ENCODE peak calls at places on chromosomes 12 and 14, in six cellular contexts. One of them, this sample, is unnamed.
A peak's percentile ranks its signal among the peaks of the same experiment; 100 is the strongest.

GRCh38 chr12:125222876-125223275 is 157.6 kb downstream of the AACS start:
- DNase-seq in AG09319: no peak
- DNase-seq in B cell: no peak
- DNase-seq in mucosa of descending colon: no peak
- DNase-seq in CD8-positive, alpha-beta memory T cell: no peak
- DNase-seq in adipocyte: no peak
- DNase-seq in this sample: no peak

GRCh38 chr14:95477411-95478089 is 38.9 kb downstream of the SYNE3 start:
- DNase-seq in AG09319: no peak
- DNase-seq in B cell: no peak
- DNase-seq in mucosa of descending colon: no peak
- DNase-seq in CD8-positive, alpha-beta memory T cell: no peak
- DNase-seq in adipocyte: no peak
- DNase-seq in this sample: no peak

GRCh38 chr14:90522585-90523191 is 125.9 kb downstream of the CALM1 start:
- DNase-seq in AG09319: no peak
- DNase-seq in B cell: no peak
- DNase-seq in mucosa of descending colon: peak; percentile 62
- DNase-seq in CD8-positive, alpha-beta memory T cell: no peak
- DNase-seq in adipocyte: peak; percentile 13
- DNase-seq in this sample: no peak

GRCh38 chr14:89625208-89625987 is 208.4 kb upstream of the FOXN3 start:
- DNase-seq in AG09319: no peak
- DNase-seq in B cell: no peak
- DNase-seq in mucosa of descending colon: no peak
- DNase-seq in CD8-positive, alpha-beta memory T cell: no peak
- DNase-seq in adipocyte: no peak
- DNase-seq in this sample: no peak

GRCh38 chr14:57293851-57294837 is 25.4 kb downstream of the AP5M1 start:
- DNase-seq in AG09319: no peak
- DNase-seq in B cell: no peak
- DNase-seq in mucosa of descending colon: no peak
- DNase-seq in CD8-positive, alpha-beta memory T cell: no peak
- DNase-seq in adipocyte: peak; percentile 68
- DNase-seq in this sample: no peak

GRCh38 chr12:77954156-77954555 is 123.5 kb downstream of the NAV3 start:
- DNase-seq in AG09319: no peak
- DNase-seq in B cell: no peak
- DNase-seq in mucosa of descending colon: no peak
- DNase-seq in CD8-positive, alpha-beta memory T cell: no peak
- DNase-seq in adipocyte: no peak
- DNase-seq in this sample: no peak

GRCh38 chr12:34356233-34356987 is 334.1 kb downstream of the ALG10 start:
- DNase-seq in AG09319: no peak
- DNase-seq in B cell: no peak
- DNase-seq in mucosa of descending colon: no peak
- DNase-seq in CD8-positive, alpha-beta memory T cell: no peak
- DNase-seq in adipocyte: no peak
- DNase-seq in this sample: no peak

GRCh38 chr14:77638738-77639137 is 22.3 kb upstream of the SPTLC2 start:
- DNase-seq in AG09319: no peak
- DNase-seq in B cell: no peak
- DNase-seq in mucosa of descending colon: no peak
- DNase-seq in CD8-positive, alpha-beta memory T cell: no peak
- DNase-seq in adipocyte: peak; percentile 70
- DNase-seq in this sample: no peak

GRCh38 chr12:76455582-76456345 is 103.8 kb downstream of the OSBPL8 start:
- DNase-seq in AG09319: peak; percentile 56
- DNase-seq in B cell: no peak
- DNase-seq in mucosa of descending colon: no peak
- DNase-seq in CD8-positive, alpha-beta memory T cell: no peak
- DNase-seq in adipocyte: peak; percentile 88
- DNase-seq in this sample: no peak

GRCh38 chr14:69090187-69090789 is 62.6 kb downstream of the DCAF5 start:
- DNase-seq in AG09319: no peak
- DNase-seq in B cell: no peak
- DNase-seq in mucosa of descending colon: no peak
- DNase-seq in CD8-positive, alpha-beta memory T cell: no peak
- DNase-seq in adipocyte: peak; percentile 67
- DNase-seq in this sample: no peak

GRCh38 chr12:114013601-114014345 is 47.6 kb upstream of the RBM19 start:
- DNase-seq in AG09319: no peak
- DNase-seq in B cell: no peak
- DNase-seq in mucosa of descending colon: no peak
- DNase-seq in CD8-positive, alpha-beta memory T cell: no peak
- DNase-seq in adipocyte: no peak
- DNase-seq in this sample: peak; percentile 33

GRCh38 chr14:22375321-22375930 is 213.6 kb downstream of the DAD1 start:
- DNase-seq in AG09319: no peak
- DNase-seq in B cell: no peak
- DNase-seq in mucosa of descending colon: no peak
- DNase-seq in CD8-positive, alpha-beta memory T cell: no peak
- DNase-seq in adipocyte: peak; percentile 77
- DNase-seq in this sample: no peak

GRCh38 chr12:69966409-69966808 is 141.4 kb downstream of the MYRFL start:
- DNase-seq in AG09319: no peak
- DNase-seq in B cell: no peak
- DNase-seq in mucosa of descending colon: peak; percentile 26
- DNase-seq in CD8-positive, alpha-beta memory T cell: no peak
- DNase-seq in adipocyte: peak; percentile 29
- DNase-seq in this sample: no peak

GRCh38 chr12:19525236-19525635 is 85.9 kb downstream of the AEBP2 start:
- DNase-seq in AG09319: no peak
- DNase-seq in B cell: no peak
- DNase-seq in mucosa of descending colon: no peak
- DNase-seq in CD8-positive, alpha-beta memory T cell: no peak
- DNase-seq in adipocyte: no peak
- DNase-seq in this sample: no peak

GRCh38 chr12:4082809-4083447 is 190.6 kb upstream of the CCND2 start:
- DNase-seq in AG09319: no peak
- DNase-seq in B cell: no peak
- DNase-seq in mucosa of descending colon: no peak
- DNase-seq in CD8-positive, alpha-beta memory T cell: no peak
- DNase-seq in adipocyte: no peak
- DNase-seq in this sample: no peak

GRCh38 chr12:40375076-40375475 is 150.3 kb downstream of the LRRK2 start:
- DNase-seq in AG09319: no peak
- DNase-seq in B cell: no peak
- DNase-seq in mucosa of descending colon: no peak
- DNase-seq in CD8-positive, alpha-beta memory T cell: no peak
- DNase-seq in adipocyte: no peak
- DNase-seq in this sample: no peak

GRCh38 chr12:63955831-63956685 is 111.6 kb downstream of the SRGAP1 start:
- DNase-seq in AG09319: no peak
- DNase-seq in B cell: no peak
- DNase-seq in mucosa of descending colon: no peak
- DNase-seq in CD8-positive, alpha-beta memory T cell: no peak
- DNase-seq in adipocyte: peak; percentile 59
- DNase-seq in this sample: no peak

GRCh38 chr12:111488271-111488670 is 82.5 kb downstream of the SH2B3 start:
- DNase-seq in AG09319: no peak
- DNase-seq in B cell: no peak
- DNase-seq in mucosa of descending colon: no peak
- DNase-seq in CD8-positive, alpha-beta memory T cell: no peak
- DNase-seq in adipocyte: no peak
- DNase-seq in this sample: no peak

GRCh38 chr12:91183565-91183964 is 948 bp upstream of the DCN start:
- DNase-seq in AG09319: no peak
- DNase-seq in B cell: no peak
- DNase-seq in mucosa of descending colon: no peak
- DNase-seq in CD8-positive, alpha-beta memory T cell: no peak
- DNase-seq in adipocyte: peak; percentile 19
- DNase-seq in this sample: no peak

GRCh38 chr14:105204206-105204930 is 23.3 kb upstream of the NUDT14 start:
- DNase-seq in AG09319: no peak
- DNase-seq in B cell: no peak
- DNase-seq in mucosa of descending colon: peak; percentile 65
- DNase-seq in CD8-positive, alpha-beta memory T cell: no peak
- DNase-seq in adipocyte: no peak
- DNase-seq in this sample: no peak

GRCh38 chr14:80954771-80955299 is 586 bp upstream of the TSHR start:
- DNase-seq in AG09319: peak; percentile 32
- DNase-seq in B cell: peak; percentile 77
- DNase-seq in mucosa of descending colon: peak; percentile 76
- DNase-seq in CD8-positive, alpha-beta memory T cell: peak; percentile 79
- DNase-seq in adipocyte: peak; percentile 94
- DNase-seq in this sample: peak; percentile 38

GRCh38 chr14:66295386-66295785 is 190.8 kb upstream of the CCDC196 start:
- DNase-seq in AG09319: no peak
- DNase-seq in B cell: no peak
- DNase-seq in mucosa of descending colon: no peak
- DNase-seq in CD8-positive, alpha-beta memory T cell: no peak
- DNase-seq in adipocyte: no peak
- DNase-seq in this sample: no peak

GRCh38 chr12:51753980-51754675 is 94.4 kb downstream of the FIGNL2 start:
- DNase-seq in AG09319: no peak
- DNase-seq in B cell: no peak
- DNase-seq in mucosa of descending colon: no peak
- DNase-seq in CD8-positive, alpha-beta memory T cell: no peak
- DNase-seq in adipocyte: no peak
- DNase-seq in this sample: no peak

GRCh38 chr14:37429618-37430017 is 165.4 kb downstream of the FOXA1 start:
- DNase-seq in AG09319: no peak
- DNase-seq in B cell: no peak
- DNase-seq in mucosa of descending colon: no peak
- DNase-seq in CD8-positive, alpha-beta memory T cell: no peak
- DNase-seq in adipocyte: no peak
- DNase-seq in this sample: no peak

GRCh38 chr14:86574026-86574777 is 1044.3 kb downstream of the FLRT2 start:
- DNase-seq in AG09319: peak; percentile 4
- DNase-seq in B cell: no peak
- DNase-seq in mucosa of descending colon: no peak
- DNase-seq in CD8-positive, alpha-beta memory T cell: no peak
- DNase-seq in adipocyte: peak; percentile 63
- DNase-seq in this sample: no peak

GRCh38 chr14:82710257-82710841 is 1176.7 kb upstream of the SEL1L start:
- DNase-seq in AG09319: peak; percentile 20
- DNase-seq in B cell: no peak
- DNase-seq in mucosa of descending colon: peak; percentile 33
- DNase-seq in CD8-positive, alpha-beta memory T cell: no peak
- DNase-seq in adipocyte: peak; percentile 69
- DNase-seq in this sample: peak; percentile 27

GRCh38 chr12:127629066-127629820 is 637.7 kb upstream of the TMEM132C start:
- DNase-seq in AG09319: no peak
- DNase-seq in B cell: no peak
- DNase-seq in mucosa of descending colon: no peak
- DNase-seq in CD8-positive, alpha-beta memory T cell: no peak
- DNase-seq in adipocyte: peak; percentile 8
- DNase-seq in this sample: no peak

GRCh38 chr14:35369701-35370191 is 34.8 kb downstream of the NFKBIA start:
- DNase-seq in AG09319: no peak
- DNase-seq in B cell: no peak
- DNase-seq in mucosa of descending colon: no peak
- DNase-seq in CD8-positive, alpha-beta memory T cell: no peak
- DNase-seq in adipocyte: no peak
- DNase-seq in this sample: no peak

GRCh38 chr12:2580821-2581220 is 213.9 kb upstream of the FKBP4 start:
- DNase-seq in AG09319: no peak
- DNase-seq in B cell: no peak
- DNase-seq in mucosa of descending colon: no peak
- DNase-seq in CD8-positive, alpha-beta memory T cell: no peak
- DNase-seq in adipocyte: peak; percentile 6
- DNase-seq in this sample: no peak

GRCh38 chr12:124191024-124191359 is 103.9 kb upstream of the RFLNA start:
- DNase-seq in AG09319: no peak
- DNase-seq in B cell: no peak
- DNase-seq in mucosa of descending colon: no peak
- DNase-seq in CD8-positive, alpha-beta memory T cell: no peak
- DNase-seq in adipocyte: no peak
- DNase-seq in this sample: no peak

This sample was measured in H1.